ENCODE peak calls at places on chromosome 18, in eight cellular contexts. G, A, O, Z, E, R, P and L are unnamed samples.

GRCh38 chr18:66695281-66695680 is 91.4 kb upstream of the CDH19 start:
- DNase-seq in G (no peak), A (no peak), O (no peak), Z (no peak), E (no peak), R (no peak), P (no peak), L (no peak)

GRCh38 chr18:79386547-79386946 is 9.2 kb upstream of the NFATC1 start:
- DNase-seq in G (no peak), A (no peak), O (no peak), Z (no peak), E (no peak), R (no peak), P (no peak), L (no peak)

GRCh38 chr18:77059294-77059916 is 73.2 kb downstream of the MBP start:
- DNase-seq in G (peak; percentile 81), A (peak; percentile 33), O (no peak), Z (peak; percentile 44), E (peak; percentile 76), R (peak; percentile 82), P (no peak), L (peak; percentile 60)

GRCh38 chr18:14970027-14970426 is 222.1 kb downstream of the ANKRD30B start:
- DNase-seq in G (peak; percentile 1), A (peak; percentile 21), O (no peak), Z (no peak), E (no peak), R (no peak), P (no peak), L (no peak)

GRCh38 chr18:36247036-36247435 is 50.5 kb upstream of the FHOD3 start:
- DNase-seq in G (peak; percentile 68), A (peak; percentile 19), O (no peak), Z (no peak), E (peak; percentile 4), R (peak; percentile 10), P (no peak), L (no peak)

GRCh38 chr18:58597649-58598048 is 31.2 kb downstream of the ALPK2 start:
- DNase-seq in G (no peak), A (no peak), O (no peak), Z (no peak), E (no peak), R (no peak), P (no peak), L (no peak)

GRCh38 chr18:37465922-37466321 is 99.7 kb downstream of the CELF4 start:
- DNase-seq in G (peak; percentile 79), A (no peak), O (no peak), Z (no peak), E (no peak), R (no peak), P (no peak), L (no peak)

GRCh38 chr18:58937913-58938312 is 73.2 kb downstream of the ZNF532 start:
- DNase-seq in G (no peak), A (no peak), O (no peak), Z (no peak), E (peak; percentile 30), R (no peak), P (no peak), L (no peak)

GRCh38 chr18:8800445-8800844 is 95.1 kb downstream of the MTCL1 start:
- DNase-seq in G (peak; percentile 97), A (peak; percentile 78), O (peak; percentile 100), Z (peak; percentile 60), E (peak; percentile 100), R (peak; percentile 77), P (no peak), L (no peak)

GRCh38 chr18:8800876-8801262 is 95.5 kb downstream of the MTCL1 start:
- DNase-seq in G (no peak), A (no peak), O (no peak), Z (no peak), E (no peak), R (no peak), P (no peak), L (no peak)

GRCh38 chr18:8799593-8799992 is 94.2 kb downstream of the MTCL1 start:
- DNase-seq in G (no peak), A (no peak), O (no peak), Z (no peak), E (peak; percentile 63), R (no peak), P (no peak), L (no peak)

GRCh38 chr18:8798996-8799395 is 93.6 kb downstream of the MTCL1 start:
- DNase-seq in G (no peak), A (no peak), O (no peak), Z (no peak), E (no peak), R (no peak), P (no peak), L (no peak)

DNA sequence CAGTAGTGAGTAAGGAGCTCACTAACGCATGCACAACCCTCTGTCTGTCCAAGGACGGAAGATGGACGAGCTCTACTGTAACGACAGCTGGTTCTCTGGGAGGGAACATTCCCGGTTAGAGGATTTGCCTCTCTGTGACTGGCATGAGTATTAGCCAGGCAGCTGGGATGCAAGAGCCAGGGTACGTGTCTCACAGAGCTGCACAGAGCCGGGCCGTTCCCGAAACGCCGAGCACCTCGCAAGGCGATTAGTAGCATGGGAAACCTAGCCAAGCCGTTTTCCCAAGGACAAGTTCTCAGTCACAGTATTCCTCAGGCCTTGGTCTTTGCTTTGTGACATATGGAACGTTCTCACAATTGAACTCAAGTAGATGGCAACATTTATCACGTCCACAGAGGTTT is 94.7 kb downstream of the MTCL1 start:
- DNase-seq in G (no peak), A (no peak), O (peak; percentile 92), Z (no peak), E (peak; percentile 89), R (peak; percentile 20), P (no peak), L (no peak)
- H3K4me2 ChIP-seq in G (no peak overlapping the region), A (peak overlapping the region; percentile 57), O (peak overlapping the region; percentile 76), Z (peak overlapping the region; percentile 71), E (peak overlapping the region; percentile 46), R (no peak overlapping the region), P (no peak overlapping the region), L (no peak overlapping the region)

DNA sequence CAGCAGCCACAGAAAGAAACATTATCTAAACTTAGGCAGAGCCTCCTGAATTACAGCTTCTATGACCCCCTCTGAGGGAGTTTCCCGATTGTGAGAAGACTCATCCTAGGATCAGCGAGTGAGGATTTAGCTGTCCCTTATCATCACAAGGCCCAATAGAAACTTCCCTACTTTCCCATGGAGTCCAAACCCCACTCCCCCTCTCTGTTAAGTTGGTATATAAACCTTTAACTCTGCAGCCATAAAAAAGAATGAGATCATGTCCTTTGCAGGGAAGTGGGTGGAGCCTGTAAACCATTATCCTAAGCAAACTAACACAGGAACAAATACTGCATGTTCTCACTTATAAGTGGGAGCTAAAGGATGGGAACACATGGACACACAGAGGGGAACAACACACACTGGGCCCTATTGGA is 78.8 kb downstream of the MYL12B start:
- DNase-seq in G (peak; percentile 63), A (no peak), O (no peak), Z (no peak), E (peak; percentile 28), R (no peak), P (no peak), L (no peak)
- H3K4me2 ChIP-seq in G (no peak overlapping the region), A (no peak overlapping the region), O (no peak overlapping the region), Z (no peak overlapping the region), E (no peak overlapping the region), R (peak overlapping the region; percentile 3), P (no peak overlapping the region), L (no peak overlapping the region)

DNA sequence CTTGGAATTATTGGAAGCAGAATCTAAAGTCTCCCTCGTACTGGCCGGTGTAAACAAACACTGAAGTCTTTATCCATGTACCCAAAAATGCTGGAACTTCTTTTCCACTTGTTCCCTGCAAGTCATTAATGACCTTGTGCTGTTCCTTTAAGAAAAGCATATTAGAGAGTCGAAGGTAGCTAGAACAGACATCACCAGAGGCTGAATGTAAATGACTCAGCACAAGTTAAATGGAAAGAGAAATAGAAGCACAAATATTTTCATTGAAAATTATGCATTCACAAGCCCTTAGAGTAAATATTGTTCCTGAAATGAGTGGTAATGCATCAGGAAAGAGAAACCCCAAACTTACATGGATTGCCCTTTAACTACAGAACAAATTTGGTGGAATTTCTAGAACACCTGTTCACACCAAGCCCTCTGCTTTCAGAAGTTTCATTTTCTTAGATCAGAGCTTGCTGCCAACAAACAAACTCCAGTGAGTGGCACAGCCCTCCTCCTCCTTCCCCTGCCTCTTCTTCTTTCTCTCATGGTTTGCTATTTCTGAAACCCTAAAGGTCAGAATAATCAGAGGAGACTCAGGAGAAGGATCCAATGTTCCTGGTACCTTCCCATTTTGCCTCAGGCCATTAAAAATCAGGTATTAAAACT is 264.3 kb downstream of the TXNL1 start:
- DNase-seq in G (no peak), A (peak; percentile 8), O (peak; percentile 13), Z (peak; percentile 3), E (peak; percentile 26), R (no peak), P (no peak), L (no peak)
- H3K4me2 ChIP-seq in G (no peak overlapping the region), A (peak overlapping the region; percentile 33), O (peak overlapping the region; percentile 52), Z (peak overlapping the region; percentile 67), E (no peak overlapping the region), R (no peak overlapping the region), P (no peak overlapping the region), L (no peak overlapping the region)

DNA sequence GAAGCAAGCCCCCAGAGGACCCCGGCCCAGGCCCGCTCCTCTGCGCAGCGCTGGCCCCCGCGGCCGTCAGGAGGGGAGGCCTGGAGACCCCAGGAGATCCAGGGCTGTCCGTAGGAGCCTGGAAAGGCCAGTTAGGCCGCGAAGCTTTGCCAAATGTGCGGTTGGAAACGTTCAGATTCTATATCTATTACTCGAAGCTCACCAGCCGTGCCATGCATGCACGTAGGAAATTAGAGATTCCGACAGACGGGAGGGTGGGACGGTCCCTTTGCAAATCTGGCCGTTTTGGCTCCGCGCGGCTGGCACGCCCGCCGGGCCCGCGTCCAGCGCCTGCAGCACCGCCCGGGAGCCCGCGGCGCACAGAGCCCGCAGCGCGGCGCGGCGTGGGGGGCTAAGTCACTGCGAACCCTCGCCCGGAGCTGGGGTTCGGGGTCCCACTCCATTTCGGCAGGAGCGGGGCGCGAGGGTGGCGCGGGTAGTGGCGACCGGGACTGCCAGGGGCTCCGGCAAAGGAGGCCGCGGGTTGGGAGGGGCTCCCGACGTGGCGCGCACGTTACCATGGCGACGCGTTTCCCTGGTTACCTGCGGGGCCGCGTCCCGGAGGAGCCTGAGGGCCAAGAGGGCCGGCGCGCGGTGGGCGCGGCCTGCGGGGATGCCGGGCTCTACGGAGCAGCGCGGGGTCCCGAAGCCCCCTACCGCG is 488.6 kb upstream of the SMIM21 start:
- DNase-seq in G (peak; percentile 84), A (no peak), O (peak; percentile 33), Z (no peak), E (no peak), R (peak; percentile 89), P (peak; percentile 84), L (no peak)
- H3K4me2 ChIP-seq in G (peak overlapping the region; percentile 71), A (peak overlapping the region; percentile 73), O (peak overlapping the region; percentile 85), Z (no peak overlapping the region), E (no peak overlapping the region), R (peak overlapping the region; percentile 92), P (peak overlapping the region; percentile 75), L (no peak overlapping the region)

GRCh38 chr18:48961547-48961946 is 10.8 kb upstream of the SMAD7 start:
- DNase-seq in G (no peak), A (no peak), O (peak; percentile 81), Z (no peak), E (peak; percentile 52), R (no peak), P (no peak), L (no peak)
- H3K4me2 ChIP-seq in G (no peak overlapping the region), A (peak overlapping the region; percentile 41), O (peak overlapping the region; percentile 68), Z (no peak overlapping the region), E (peak overlapping the region; percentile 47), R (no peak overlapping the region), P (no peak overlapping the region), L (no peak overlapping the region)

DNA sequence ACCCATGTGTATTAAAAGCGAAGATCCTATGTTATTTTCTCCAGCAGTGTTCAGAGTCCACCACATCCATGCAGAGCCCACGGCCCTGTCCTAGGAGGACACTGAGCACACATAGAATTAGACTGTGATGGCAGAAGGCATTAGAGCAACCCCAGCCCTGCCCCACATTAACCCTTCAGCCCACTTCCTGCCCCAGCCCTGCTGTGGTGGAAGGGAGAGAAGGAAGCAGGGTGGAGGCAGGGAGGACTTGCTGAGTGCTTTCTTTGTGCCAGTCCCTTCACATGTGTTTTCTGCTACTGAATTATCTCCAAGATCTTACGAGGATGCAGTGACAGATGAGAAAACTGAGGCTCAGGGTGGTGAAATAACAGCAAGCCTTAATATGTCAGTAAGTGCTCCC is 339.0 kb downstream of the SMAD2 start:
- DNase-seq in G (no peak), A (no peak), O (no peak), Z (no peak), E (no peak), R (no peak), P (no peak), L (peak; percentile 59)
- H3K4me2 ChIP-seq in G (no peak overlapping the region), A (no peak overlapping the region), O (no peak overlapping the region), Z (no peak overlapping the region), E (no peak overlapping the region), R (no peak overlapping the region), P (no peak overlapping the region), L (no peak overlapping the region)